ENCODE peak calls at places on chromosome 10, in seven cellular contexts. G is Peyer's patch, L is body of pancreas, H is adrenal gland, U is right lobe of liver, S is uterus, O is breast epithelium. N is an unnamed sample.

GRCh38 chr10:97494863-97495506 is 3.2 kb downstream of the MMS19 start:
- DNase-seq in O (no peak), H (no peak), S (no peak), U (no peak), G (no peak), L (no peak), N (no peak)

GRCh38 chr10:132397036-132397541 is at the start of gene PWWP2B:
- DNase-seq in U (peak; percentile 71), G (peak; percentile 64), O (no peak), H (peak; percentile 70), L (peak; percentile 72), S (peak; percentile 64), N (peak; percentile 79)

GRCh38 chr10:8402469-8403074 is 348.1 kb downstream of the GATA3 start:
- DNase-seq in U (no peak), G (no peak), L (no peak), O (no peak), S (no peak), H (no peak), N (no peak)

GRCh38 chr10:101856626-101857025 is 13.0 kb upstream of the KCNIP2 start:
- DNase-seq in O (no peak), G (no peak), H (peak; percentile 73), L (no peak), S (no peak), U (no peak), N (no peak)

GRCh38 chr10:30882281-30882680 is 149.4 kb downstream of the ZNF438 start:
- DNase-seq in G (no peak), S (no peak), O (no peak), L (no peak), H (no peak), U (no peak), N (no peak)

GRCh38 chr10:79905322-79906314 is 43.3 kb downstream of the SFTPD start:
- DNase-seq in S (no peak), G (no peak), L (peak; percentile 43), H (no peak), U (peak; percentile 19), O (no peak), N (no peak)

GRCh38 chr10:110698782-110699201 is 54.7 kb downstream of the RBM20 start:
- DNase-seq in U (no peak), O (no peak), H (no peak), G (no peak), L (no peak), S (no peak), N (no peak)

GRCh38 chr10:3786295-3786981 is 1.4 kb upstream of the KLF6 start:
- DNase-seq in H (peak; percentile 68), S (no peak), U (peak; percentile 70), O (peak; percentile 60), G (no peak), L (peak; percentile 77), N (peak; percentile 75)

GRCh38 chr10:108358912-108359311 is 1194.4 kb upstream of the SORCS1 start:
- DNase-seq in O (no peak), S (no peak), G (no peak), U (no peak), L (no peak), H (no peak), N (no peak)

GRCh38 chr10:77531441-77532001 is 106.1 kb downstream of the KCNMA1 start:
- DNase-seq in L (no peak), G (no peak), O (no peak), S (no peak), H (peak; percentile 88), U (peak; percentile 54), N (no peak)

GRCh38 chr10:121823993-121824463 is 103.8 kb downstream of the ATE1 start:
- DNase-seq in H (peak; percentile 8), S (no peak), L (no peak), O (no peak), G (no peak), U (no peak), N (no peak)

GRCh38 chr10:15419279-15419874 is 48.3 kb upstream of the FAM171A1 start:
- DNase-seq in U (no peak), L (peak; percentile 65), S (no peak), G (no peak), H (peak; percentile 33), O (no peak), N (no peak)

DNA sequence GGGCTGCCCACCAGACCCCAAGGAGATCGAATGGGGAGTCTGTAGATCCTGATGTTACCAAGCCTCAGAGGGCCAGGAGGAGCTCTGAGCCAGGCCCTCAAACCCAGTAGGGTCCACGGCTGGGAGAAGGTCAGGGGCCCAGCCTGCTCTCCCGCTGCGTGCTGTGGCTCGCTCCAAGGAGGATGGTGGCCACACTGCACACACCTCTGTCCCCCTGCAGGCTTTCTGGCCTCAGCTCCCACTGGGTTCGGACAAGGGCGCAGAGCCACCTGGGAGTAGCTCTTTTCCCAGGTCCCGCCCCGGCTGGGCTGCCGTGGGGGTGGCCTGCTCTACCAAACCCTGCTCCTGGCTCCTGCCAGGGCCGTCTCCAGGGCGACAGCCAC is 175.8 kb downstream of the ZNF248 start:
- DNase-seq in S (no peak), L (no peak), G (no peak), U (no peak), H (no peak), O (no peak), N (no peak)
- TF ChIP-seq POLR2A in S (no peak), L (no peak), G (no peak), U (no peak), H (no peak), O (no peak), N (no peak)

DNA sequence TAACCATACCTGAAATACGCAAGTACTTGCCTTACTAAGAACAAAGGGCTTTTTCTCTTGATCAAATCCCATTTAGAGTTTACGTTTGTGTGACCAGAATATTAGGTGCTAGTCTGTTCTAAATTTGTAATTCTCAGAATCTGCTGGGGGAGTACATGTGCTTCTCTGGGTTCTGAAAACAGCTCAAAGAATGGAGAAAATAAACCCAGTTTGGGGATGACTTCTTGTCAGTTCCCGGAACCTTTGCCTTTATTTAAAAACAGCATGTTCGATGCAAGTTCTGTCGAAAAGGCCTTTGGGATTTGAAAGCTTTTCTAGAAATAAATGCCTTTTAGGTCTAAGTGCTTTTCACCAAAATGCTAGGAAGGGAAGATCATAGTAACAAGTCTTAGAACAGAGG is 147.0 kb downstream of the ARID5B start:
- DNase-seq in O (no peak), S (no peak), U (no peak), H (no peak), G (no peak), L (no peak), N (no peak)
- H3K4me3 ChIP-seq in O (peak overlapping the region; percentile 66), S (peak overlapping the region; percentile 77), U (no peak overlapping the region), H (no peak overlapping the region), G (peak overlapping the region; percentile 39), L (no peak overlapping the region), N (peak overlapping the region; percentile 76)

GRCh38 chr10:86317949-86318725 is 48.5 kb downstream of the GRID1 start:
- DNase-seq in O (no peak), S (no peak), L (no peak), H (no peak), G (no peak), U (no peak), N (no peak)

GRCh38 chr10:86316990-86317389 is 49.6 kb downstream of the GRID1 start:
- DNase-seq in O (no peak), L (no peak), H (no peak), G (no peak), U (no peak), S (no peak), N (no peak)

GRCh38 chr10:86325158-86325557 is 41.4 kb downstream of the GRID1 start:
- DNase-seq in G (no peak), L (no peak), H (no peak), O (no peak), S (no peak), U (no peak), N (no peak)

GRCh38 chr10:86319626-86320025 is 47.0 kb downstream of the GRID1 start:
- DNase-seq in H (no peak), O (no peak), L (no peak), U (no peak), G (no peak), S (no peak), N (no peak)

GRCh38 chr10:86321568-86321967 is 45.0 kb downstream of the GRID1 start:
- DNase-seq in L (no peak), O (no peak), G (no peak), H (no peak), U (no peak), S (no peak), N (no peak)
- H3K27ac ChIP-seq in L (no peak overlapping the region), O (no peak overlapping the region), G (no peak overlapping the region), H (no peak overlapping the region), U (no peak overlapping the region), S (no peak overlapping the region), N (no peak overlapping the region)

GRCh38 chr10:38008006-38008405 is 2.5 kb upstream of the ZNF33A start:
- DNase-seq in S (no peak), L (no peak), G (no peak), O (no peak), U (no peak), H (no peak), N (no peak)

GRCh38 chr10:38007551-38007950 is 2.9 kb upstream of the ZNF33A start:
- DNase-seq in L (no peak), S (no peak), U (no peak), G (no peak), H (no peak), O (no peak), N (no peak)

GRCh38 chr10:38010150-38010903 is at the start of gene ZNF33A:
- DNase-seq in U (peak; percentile 95), G (peak; percentile 94), O (peak; percentile 88), H (peak; percentile 96), S (peak; percentile 90), L (peak; percentile 96), N (peak; percentile 91)
- TF ChIP-seq POLR2A in U (peak; percentile 83), G (peak; percentile 59), O (no peak), H (peak; percentile 75), S (peak; percentile 67), L (peak; percentile 77), N (peak; percentile 35)

N was measured in ovary.